ENCODE peak calls at places on chromosomes 7 and 10, in ten cellular contexts. U is Caco-2, X is psoas muscle, Y is A549, O is IMR-90, Z is right lobe of liver, K is uterus, D is OCI-LY7, M is ovary, T is HAP-1. Q is an unnamed sample.

GRCh38 chr10:124132306-124132705 is 38.9 kb upstream of the CHST15 start:
- DNase-seq in U (no peak), X (peak; percentile 36), Y (no peak), O (no peak), Z (no peak), K (no peak), D (no peak), M (no peak), T (no peak), Q (no peak)

GRCh38 chr7:21996641-21997040 is 50.9 kb upstream of the CDCA7L start:
- DNase-seq in U (no peak), X (no peak), Y (no peak), O (peak; percentile 15), Z (no peak), K (no peak), D (no peak), M (no peak), T (no peak), Q (no peak)

GRCh38 chr7:104179178-104179577 is 28.6 kb downstream of the ORC5 start:
- DNase-seq in U (no peak), X (no peak), Y (peak; percentile 17), O (peak; percentile 9), Z (no peak), K (no peak), D (peak; percentile 35), M (no peak), T (no peak), Q (no peak)

GRCh38 chr10:70379581-70380176 is 2.7 kb downstream of the LRRC20 start:
- DNase-seq in U (no peak), X (no peak), Y (peak; percentile 50), O (no peak), Z (no peak), K (no peak), D (no peak), M (no peak), T (no peak), Q (no peak)

GRCh38 chr10:70761031-70761601 is 24.1 kb downstream of the TBATA start:
- DNase-seq in U (no peak), X (no peak), Y (peak; percentile 19), O (no peak), Z (no peak), K (no peak), D (no peak), M (peak; percentile 29), T (no peak), Q (peak; percentile 56)

GRCh38 chr7:138625084-138625848 is 75.9 kb downstream of the SVOPL start:
- DNase-seq in U (no peak), X (no peak), Y (no peak), O (no peak), Z (no peak), K (no peak), D (no peak), M (no peak), T (no peak), Q (no peak)

GRCh38 chr10:46546591-46547330 is 9.7 kb downstream of the GPRIN2 start:
- DNase-seq in U (peak; percentile 55), X (peak; percentile 51), Y (no peak), O (no peak), Z (peak; percentile 56), K (no peak), D (no peak), M (peak; percentile 38), T (peak; percentile 6), Q (no peak)

GRCh38 chr7:98993024-98993897 is 114.9 kb downstream of the TRRAP start:
- DNase-seq in U (peak; percentile 12), X (no peak), Y (no peak), O (no peak), Z (no peak), K (no peak), D (no peak), M (no peak), T (no peak), Q (no peak)

GRCh38 chr10:78685466-78686163 is 383.2 kb upstream of the ZMIZ1 start:
- DNase-seq in U (no peak), X (no peak), Y (peak; percentile 11), O (peak; percentile 38), Z (no peak), K (no peak), D (no peak), M (no peak), T (no peak), Q (peak; percentile 49)

GRCh38 chr7:26278769-26279168 is 12.9 kb upstream of the SNX10 start:
- DNase-seq in U (no peak), X (no peak), Y (peak; percentile 47), O (no peak), Z (no peak), K (no peak), D (peak; percentile 70), M (no peak), T (no peak), Q (peak; percentile 16)

DNA sequence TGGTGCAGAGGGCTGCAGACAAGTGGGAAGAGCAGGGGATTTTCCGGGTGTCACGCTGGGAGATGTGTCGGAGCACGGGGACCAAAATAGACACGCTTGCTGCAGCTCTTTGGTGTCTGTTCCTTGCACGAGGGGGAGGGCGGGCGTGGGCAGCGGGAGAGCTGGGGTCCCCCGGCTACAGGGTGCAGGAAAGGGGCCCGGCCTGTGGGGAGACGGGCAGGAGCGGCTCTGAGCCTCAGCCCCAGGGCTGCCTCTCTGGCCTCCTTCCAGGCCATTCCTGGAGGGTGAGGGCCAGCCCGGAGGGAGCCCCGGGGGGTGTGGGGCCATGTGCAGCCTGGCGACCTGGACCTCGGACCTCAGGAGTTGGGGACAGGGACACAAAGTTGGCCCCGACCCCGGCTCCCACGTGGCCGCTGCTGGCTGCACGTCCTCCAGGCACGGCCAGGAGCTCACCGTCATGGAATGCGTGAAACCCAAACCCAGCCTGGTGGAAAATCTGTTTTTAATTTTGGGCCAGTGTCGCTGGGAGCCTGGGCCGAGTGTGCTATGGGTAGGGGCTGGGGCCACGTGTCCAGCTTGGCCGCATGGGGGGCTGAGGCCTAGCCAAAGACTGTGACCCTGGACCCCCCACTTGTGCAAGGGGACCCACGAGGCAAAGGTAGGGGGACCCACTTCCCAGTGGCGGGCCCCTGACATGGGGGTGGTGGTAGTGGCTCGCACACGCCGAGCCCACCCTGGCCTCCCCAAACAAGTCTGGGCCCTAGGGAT is 6.6 kb downstream of the TTYH3 start:
- DNase-seq in U (no peak), X (peak; percentile 87), Y (no peak), O (peak; percentile 71), Z (peak; percentile 94), K (peak; percentile 61), D (no peak), M (no peak), T (no peak), Q (no peak)
- H3K4me1 ChIP-seq in U (peaks cover 7% of the 10 kb centered on the region), X (peaks cover 48% of the 10 kb centered on the region), Y (peaks cover 42% of the 10 kb centered on the region), O (peaks cover 61% of the 10 kb centered on the region), Z (peaks cover 77% of the 10 kb centered on the region), K (peaks cover 40% of the 10 kb centered on the region), D (peaks cover 45% of the 10 kb centered on the region), M (peaks cover 38% of the 10 kb centered on the region), T (peaks cover 6% of the 10 kb centered on the region), Q (peaks cover 52% of the 10 kb centered on the region)

DNA sequence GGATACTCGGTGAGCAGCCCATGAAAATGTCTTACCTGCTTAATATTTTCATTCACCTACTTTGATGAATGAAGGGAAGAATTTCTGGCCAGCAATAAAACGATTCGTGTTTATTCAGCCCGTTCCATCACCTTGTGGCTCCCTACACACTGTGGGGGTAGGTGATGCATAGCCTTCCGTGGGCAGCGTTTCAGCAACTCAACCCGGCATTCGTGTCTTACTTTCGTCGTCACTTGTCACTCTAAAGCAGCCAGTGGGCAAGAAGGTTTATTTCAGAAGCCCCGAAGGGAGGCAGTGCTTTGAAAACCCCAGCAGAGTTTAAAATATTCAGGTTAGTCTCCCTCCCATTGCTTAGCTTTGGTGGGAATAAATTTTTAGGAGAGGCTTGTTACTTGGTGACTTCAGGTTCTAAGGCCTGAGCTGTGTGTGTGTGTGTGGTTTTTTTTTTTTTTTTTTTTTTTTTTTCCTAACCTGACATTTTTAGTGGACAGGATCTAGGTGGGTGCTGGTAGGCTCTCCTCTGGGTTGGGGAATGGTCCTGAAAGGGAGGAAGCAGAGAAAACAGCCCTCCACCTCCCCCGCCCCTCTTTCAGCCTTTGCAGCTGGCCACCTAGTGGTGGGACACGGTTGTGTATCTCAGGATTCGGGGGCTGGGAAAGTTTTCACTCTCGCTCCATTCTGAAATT is 1.8 kb downstream of the GRK5 start:
- DNase-seq in U (peak; percentile 68), X (peak; percentile 73), Y (peak; percentile 41), O (peak; percentile 80), Z (no peak), K (peak; percentile 64), D (peak; percentile 64), M (peak; percentile 84), T (peak; percentile 85), Q (peak; percentile 71)
- H3K4me3 ChIP-seq in U (peak overlapping the region; percentile 13), X (peak overlapping the region; percentile 87), Y (peak overlapping the region; percentile 66), O (peak overlapping the region; percentile 61), Z (peak overlapping the region; percentile 88), K (peak overlapping the region; percentile 70), D (peak overlapping the region; percentile 75), M (peak overlapping the region; percentile 96), T (peak overlapping the region; percentile 41), Q (peak overlapping the region; percentile 76)

DNA sequence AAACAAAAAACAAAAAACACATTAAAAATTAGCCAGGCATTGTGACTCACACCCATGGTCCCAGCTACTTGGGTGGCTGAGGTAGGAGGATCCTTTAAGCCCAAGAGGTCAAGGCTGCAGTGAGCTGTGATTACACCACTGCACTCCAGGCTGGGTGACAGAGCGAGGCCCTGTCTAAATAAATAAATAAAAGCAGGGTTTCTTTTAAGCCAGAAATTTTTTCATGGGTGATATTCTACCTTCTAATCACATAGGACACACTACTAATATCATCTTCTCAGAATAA is 14.2 kb upstream of the SVIL start:
- DNase-seq in U (no peak), X (no peak), Y (peak; percentile 61), O (peak; percentile 68), Z (no peak), K (no peak), D (no peak), M (peak; percentile 55), T (no peak), Q (peak; percentile 35)
- H3K4me1 ChIP-seq in U (peaks cover 32% of the 10 kb centered on the region), X (peaks cover 53% of the 10 kb centered on the region), Y (peaks cover 40% of the 10 kb centered on the region), O (peaks cover 25% of the 10 kb centered on the region), Z (peaks cover 13% of the 10 kb centered on the region), K (peaks cover 21% of the 10 kb centered on the region), D (no peaks in the 10 kb centered on the region), M (peaks cover 27% of the 10 kb centered on the region), T (peaks cover 7% of the 10 kb centered on the region), Q (peaks cover 27% of the 10 kb centered on the region)

GRCh38 chr7:17132726-17133125 is 165.7 kb upstream of the AHR start:
- DNase-seq in U (no peak), X (no peak), Y (no peak), O (no peak), Z (no peak), K (no peak), D (no peak), M (no peak), T (no peak), Q (no peak)

GRCh38 chr7:17131060-17131345 is 167.4 kb upstream of the AHR start:
- DNase-seq in U (no peak), X (no peak), Y (peak; percentile 19), O (peak; percentile 31), Z (no peak), K (no peak), D (no peak), M (no peak), T (no peak), Q (peak; percentile 56)

GRCh38 chr7:17129218-17129617 is 169.2 kb upstream of the AHR start:
- DNase-seq in U (no peak), X (no peak), Y (no peak), O (no peak), Z (no peak), K (no peak), D (no peak), M (no peak), T (no peak), Q (no peak)

GRCh38 chr7:17131983-17132655 is 166.3 kb upstream of the AHR start:
- DNase-seq in U (no peak), X (no peak), Y (no peak), O (no peak), Z (no peak), K (no peak), D (no peak), M (no peak), T (no peak), Q (no peak)

GRCh38 chr7:17130281-17131059 is 168.0 kb upstream of the AHR start:
- DNase-seq in U (peak; percentile 83), X (no peak), Y (peak; percentile 95), O (peak; percentile 90), Z (no peak), K (no peak), D (no peak), M (no peak), T (no peak), Q (peak; percentile 81)
- H3K4me3 ChIP-seq in U (no peak overlapping the region), X (no peak overlapping the region), Y (peak overlapping the region; percentile 20), O (no peak overlapping the region), Z (peak overlapping the region; percentile 31), K (no peak overlapping the region), D (no peak overlapping the region), M (no peak overlapping the region), T (no peak overlapping the region), Q (no peak overlapping the region)

Q was measured in cardiac muscle cell.